ENCODE peak calls at places on chromosome 2, in four cellular contexts. H is RWPE1; Z is stimulated activated naive B cell treated with anti-CD40 and anti-IgM and Interleukin-4, amounts not matched to agents 10 μg/mL and 1 μg/mL and 100 μg/mL, for 72 hours; B is AG08395. J is an unnamed sample.

GRCh38 chr2:142037744-142038143 is 93.1 kb downstream of the LRP1B start:
- DNase-seq in H (no peak), Z (no peak), B (no peak), J (no peak)

GRCh38 chr2:218806346-218806978 is 24.5 kb downstream of the CYP27A1 start:
- DNase-seq in H (peak), Z (no peak), B (peak), J (peak)

GRCh38 chr2:58479557-58480120 is 238.5 kb upstream of the FANCL start:
- DNase-seq in H (no peak), Z (no peak), B (no peak), J (no peak)

GRCh38 chr2:19312949-19313348 is 45.5 kb downstream of the OSR1 start:
- DNase-seq in H (peak), Z (no peak), B (peak), J (no peak)

GRCh38 chr2:117537030-117537429 is 277.5 kb upstream of the DDX18 start:
- DNase-seq in H (no peak), Z (no peak), B (no peak), J (no peak)

GRCh38 chr2:64644240-64645013 is 9.3 kb downstream of the SERTAD2 start:
- DNase-seq in H (no peak), Z (peak), B (peak), J (peak)

GRCh38 chr2:165313448-165313847 is 74.2 kb downstream of the SCN2A start:
- DNase-seq in H (no peak), Z (no peak), B (no peak), J (no peak)

GRCh38 chr2:159904127-159904564 is 106.1 kb upstream of the CD302 start:
- DNase-seq in H (no peak), Z (no peak), B (no peak), J (no peak)

GRCh38 chr2:152555048-152555447 is 162.2 kb downstream of the PRPF40A start:
- DNase-seq in H (no peak), Z (no peak), B (no peak), J (no peak)

J was measured in GM12864.